ENCODE peak calls at places on chromosomes 11 and 22, in nine cellular contexts. One of them, this sample, is unnamed.

GRCh38 chr11:123351375-123351774 is 78.7 kb upstream of the GRAMD1B start:
- DNase-seq in Panc1: no peak
- DNase-seq in A549: no peak
- DNase-seq in K562: no peak
- DNase-seq in GM12878: no peak
- DNase-seq in SK-N-SH: peak; percentile 55
- DNase-seq in HCT116: no peak
- DNase-seq in GM23338: peak; percentile 55
- DNase-seq in HepG2: no peak
- DNase-seq in this sample: no peak

GRCh38 chr11:122207505-122207904 is 91.5 kb upstream of the BLID start:
- DNase-seq in Panc1: no peak
- DNase-seq in A549: no peak
- DNase-seq in K562: no peak
- DNase-seq in GM12878: no peak
- DNase-seq in SK-N-SH: no peak
- DNase-seq in HCT116: no peak
- DNase-seq in GM23338: no peak
- DNase-seq in HepG2: no peak
- DNase-seq in this sample: no peak

GRCh38 chr22:47304191-47304831 is 541.9 kb downstream of the TBC1D22A start:
- DNase-seq in Panc1: no peak
- DNase-seq in A549: no peak
- DNase-seq in K562: no peak
- DNase-seq in GM12878: no peak
- DNase-seq in SK-N-SH: peak; percentile 4
- DNase-seq in HCT116: no peak
- DNase-seq in GM23338: no peak
- DNase-seq in HepG2: no peak
- DNase-seq in this sample: no peak

GRCh38 chr11:12687216-12687623 is 13.0 kb downstream of the TEAD1 start:
- DNase-seq in Panc1: no peak
- DNase-seq in A549: no peak
- DNase-seq in K562: peak; percentile 65
- DNase-seq in GM12878: no peak
- DNase-seq in SK-N-SH: no peak
- DNase-seq in HCT116: no peak
- DNase-seq in GM23338: no peak
- DNase-seq in HepG2: no peak
- DNase-seq in this sample: no peak

GRCh38 chr11:123174196-123175183 is 20.6 kb downstream of the CLMP start:
- DNase-seq in Panc1: no peak
- DNase-seq in A549: no peak
- DNase-seq in K562: no peak
- DNase-seq in GM12878: no peak
- DNase-seq in SK-N-SH: no peak
- DNase-seq in HCT116: no peak
- DNase-seq in GM23338: peak; percentile 41
- DNase-seq in HepG2: no peak
- DNase-seq in this sample: peak; percentile 68

GRCh38 chr22:50276143-50276542 is 6.0 kb upstream of the MAPK11 start:
- DNase-seq in Panc1: no peak
- DNase-seq in A549: no peak
- DNase-seq in K562: peak; percentile 21
- DNase-seq in GM12878: peak; percentile 66
- DNase-seq in SK-N-SH: peak; percentile 79
- DNase-seq in HCT116: no peak
- DNase-seq in GM23338: peak; percentile 71
- DNase-seq in HepG2: peak; percentile 16
- DNase-seq in this sample: peak; percentile 85

GRCh38 chr22:50459016-50459415 is 15.8 kb downstream of the SBF1 start:
- DNase-seq in Panc1: no peak
- DNase-seq in A549: no peak
- DNase-seq in K562: no peak
- DNase-seq in GM12878: no peak
- DNase-seq in SK-N-SH: no peak
- DNase-seq in HCT116: no peak
- DNase-seq in GM23338: no peak
- DNase-seq in HepG2: no peak
- DNase-seq in this sample: no peak

GRCh38 chr11:11948242-11948947 is 60.0 kb downstream of the DKK3 start:
- DNase-seq in Panc1: no peak
- DNase-seq in A549: no peak
- DNase-seq in K562: no peak
- DNase-seq in GM12878: no peak
- DNase-seq in SK-N-SH: no peak
- DNase-seq in HCT116: no peak
- DNase-seq in GM23338: no peak
- DNase-seq in HepG2: peak; percentile 63
- DNase-seq in this sample: no peak

GRCh38 chr22:50696251-50696798 is 23.7 kb downstream of the SHANK3 start:
- DNase-seq in Panc1: no peak
- DNase-seq in A549: no peak
- DNase-seq in K562: no peak
- DNase-seq in GM12878: no peak
- DNase-seq in SK-N-SH: no peak
- DNase-seq in HCT116: no peak
- DNase-seq in GM23338: no peak
- DNase-seq in HepG2: no peak
- DNase-seq in this sample: no peak

GRCh38 chr22:32571764-32572163 is 97.2 kb downstream of the FBXO7 start:
- DNase-seq in Panc1: no peak
- DNase-seq in A549: no peak
- DNase-seq in K562: no peak
- DNase-seq in GM12878: no peak
- DNase-seq in SK-N-SH: no peak
- DNase-seq in HCT116: no peak
- DNase-seq in GM23338: no peak
- DNase-seq in HepG2: no peak
- DNase-seq in this sample: no peak

GRCh38 chr11:107182983-107183382 is 164.7 kb upstream of the GUCY1A2 start:
- DNase-seq in Panc1: no peak
- DNase-seq in A549: no peak
- DNase-seq in K562: no peak
- DNase-seq in GM12878: no peak
- DNase-seq in SK-N-SH: no peak
- DNase-seq in HCT116: no peak
- DNase-seq in GM23338: no peak
- DNase-seq in HepG2: no peak
- DNase-seq in this sample: no peak

GRCh38 chr11:12989428-12990242 is 19.5 kb upstream of the RASSF10 start:
- DNase-seq in Panc1: no peak
- DNase-seq in A549: no peak
- DNase-seq in K562: peak; percentile 76
- DNase-seq in GM12878: no peak
- DNase-seq in SK-N-SH: no peak
- DNase-seq in HCT116: no peak
- DNase-seq in GM23338: no peak
- DNase-seq in HepG2: no peak
- DNase-seq in this sample: no peak

GRCh38 chr11:85752890-85753581 is 57.9 kb downstream of the SYTL2 start:
- DNase-seq in Panc1: no peak
- DNase-seq in A549: no peak
- DNase-seq in K562: no peak
- DNase-seq in GM12878: no peak
- DNase-seq in SK-N-SH: no peak
- DNase-seq in HCT116: no peak
- DNase-seq in GM23338: no peak
- DNase-seq in HepG2: no peak
- DNase-seq in this sample: no peak

GRCh38 chr22:30868663-30869385 is 99.8 kb downstream of the MORC2 start:
- DNase-seq in Panc1: no peak
- DNase-seq in A549: no peak
- DNase-seq in K562: peak; percentile 19
- DNase-seq in GM12878: no peak
- DNase-seq in SK-N-SH: peak; percentile 30
- DNase-seq in HCT116: no peak
- DNase-seq in GM23338: no peak
- DNase-seq in HepG2: no peak
- DNase-seq in this sample: no peak

GRCh38 chr11:59158206-59159068 is 13.5 kb upstream of the DTX4 start:
- DNase-seq in Panc1: no peak
- DNase-seq in A549: peak; percentile 72
- DNase-seq in K562: peak; percentile 63
- DNase-seq in GM12878: no peak
- DNase-seq in SK-N-SH: peak; percentile 66
- DNase-seq in HCT116: peak; percentile 47
- DNase-seq in GM23338: peak; percentile 87
- DNase-seq in HepG2: peak; percentile 56
- DNase-seq in this sample: no peak

GRCh38 chr11:2534131-2534956 is 89.5 kb downstream of the KCNQ1 start:
- DNase-seq in Panc1: no peak
- DNase-seq in A549: no peak
- DNase-seq in K562: no peak
- DNase-seq in GM12878: no peak
- DNase-seq in SK-N-SH: no peak
- DNase-seq in HCT116: peak; percentile 53
- DNase-seq in GM23338: peak; percentile 47
- DNase-seq in HepG2: no peak
- DNase-seq in this sample: peak; percentile 70

GRCh38 chr11:61041755-61042518 is 60.4 kb upstream of the CD5 start:
- DNase-seq in Panc1: no peak
- DNase-seq in A549: no peak
- DNase-seq in K562: no peak
- DNase-seq in GM12878: no peak
- DNase-seq in SK-N-SH: no peak
- DNase-seq in HCT116: no peak
- DNase-seq in GM23338: peak; percentile 66
- DNase-seq in HepG2: no peak
- DNase-seq in this sample: no peak

GRCh38 chr22:21631025-21631424 is 1.2 kb upstream of the YDJC start:
- DNase-seq in Panc1: no peak
- DNase-seq in A549: no peak
- DNase-seq in K562: no peak
- DNase-seq in GM12878: no peak
- DNase-seq in SK-N-SH: no peak
- DNase-seq in HCT116: no peak
- DNase-seq in GM23338: no peak
- DNase-seq in HepG2: no peak
- DNase-seq in this sample: no peak
- TF ChIP-seq REST in Panc1: no peak
- TF ChIP-seq REST in A549: no peak
- TF ChIP-seq REST in K562: no peak
- TF ChIP-seq REST in GM12878: no peak
- TF ChIP-seq REST in SK-N-SH: no peak
- TF ChIP-seq REST in HCT116: no peak
- TF ChIP-seq REST in GM23338: no peak
- TF ChIP-seq REST in HepG2: no peak
- TF ChIP-seq REST in this sample: no peak

DNA sequence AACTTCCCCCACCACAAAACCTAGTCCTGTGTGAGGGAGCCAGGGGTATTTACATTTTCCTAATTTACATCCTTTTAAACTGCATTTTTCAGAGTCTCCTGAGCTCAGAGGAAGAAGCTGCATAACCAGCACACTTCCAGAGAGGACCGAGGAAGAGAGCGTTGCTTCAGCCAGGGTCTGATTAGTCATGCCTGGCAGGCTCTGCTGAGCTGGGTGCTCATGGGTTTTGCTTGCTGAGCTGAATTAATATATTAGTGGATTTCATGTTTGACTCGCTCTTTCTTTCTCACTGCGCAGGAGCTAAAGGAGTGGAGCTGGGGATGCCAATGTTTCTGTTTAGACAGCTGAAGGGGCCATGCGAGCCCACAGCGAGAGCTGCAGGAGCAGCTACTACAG is 539.3 kb upstream of the B3GAT1 start:
- DNase-seq in Panc1: no peak
- DNase-seq in A549: no peak
- DNase-seq in K562: no peak
- DNase-seq in GM12878: no peak
- DNase-seq in SK-N-SH: no peak
- DNase-seq in HCT116: no peak
- DNase-seq in GM23338: no peak
- DNase-seq in HepG2: no peak
- DNase-seq in this sample: no peak
- H3K27ac ChIP-seq in Panc1: peak overlapping the region; percentile 84
- H3K27ac ChIP-seq in A549: no peak overlapping the region
- H3K27ac ChIP-seq in K562: no peak overlapping the region
- H3K27ac ChIP-seq in GM12878: no peak overlapping the region
- H3K27ac ChIP-seq in SK-N-SH: peak overlapping the region; percentile 87
- H3K27ac ChIP-seq in HCT116: no peak overlapping the region
- H3K27ac ChIP-seq in GM23338: no peak overlapping the region
- H3K27ac ChIP-seq in HepG2: no peak overlapping the region
- H3K27ac ChIP-seq in this sample: no peak overlapping the region

DNA sequence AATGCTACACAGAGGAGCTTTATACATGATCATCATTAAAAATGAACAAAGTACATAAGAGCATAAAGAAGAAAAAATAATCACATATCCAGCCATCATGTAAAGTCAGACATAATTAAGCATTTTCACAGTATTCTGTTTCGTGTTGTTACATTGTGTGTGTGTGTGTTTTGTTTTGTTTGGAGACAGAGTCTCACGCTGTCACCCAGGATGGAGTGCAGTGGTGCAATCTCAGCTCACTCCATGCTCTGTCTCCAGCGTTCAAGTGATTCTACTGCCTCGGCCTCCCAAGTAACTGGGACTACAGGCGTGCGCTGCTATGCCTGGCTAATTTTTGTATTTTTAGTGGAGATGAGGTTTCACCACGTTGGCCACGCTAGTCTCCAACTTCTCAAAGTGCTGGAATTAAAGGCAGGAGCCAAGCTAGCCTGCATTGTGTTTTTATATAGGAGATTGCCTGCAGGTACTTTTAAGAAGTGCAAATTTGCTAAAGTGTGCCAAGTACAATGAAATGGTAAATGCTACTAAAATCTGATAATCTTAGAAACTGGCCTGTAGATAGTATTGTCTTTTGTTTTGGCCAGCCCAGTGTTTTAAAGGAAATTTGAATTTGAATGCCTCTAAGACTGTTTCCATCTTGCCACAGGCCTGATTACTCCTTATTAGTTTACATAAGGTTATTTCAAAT is 7.8 kb downstream of the CTSC start:
- DNase-seq in Panc1: no peak
- DNase-seq in A549: no peak
- DNase-seq in K562: no peak
- DNase-seq in GM12878: no peak
- DNase-seq in SK-N-SH: no peak
- DNase-seq in HCT116: no peak
- DNase-seq in GM23338: no peak
- DNase-seq in HepG2: no peak
- DNase-seq in this sample: no peak
- TF ChIP-seq REST in Panc1: no peak
- TF ChIP-seq REST in A549: no peak
- TF ChIP-seq REST in K562: no peak
- TF ChIP-seq REST in GM12878: no peak
- TF ChIP-seq REST in SK-N-SH: no peak
- TF ChIP-seq REST in HCT116: no peak
- TF ChIP-seq REST in GM23338: no peak
- TF ChIP-seq REST in HepG2: no peak
- TF ChIP-seq REST in this sample: no peak

DNA sequence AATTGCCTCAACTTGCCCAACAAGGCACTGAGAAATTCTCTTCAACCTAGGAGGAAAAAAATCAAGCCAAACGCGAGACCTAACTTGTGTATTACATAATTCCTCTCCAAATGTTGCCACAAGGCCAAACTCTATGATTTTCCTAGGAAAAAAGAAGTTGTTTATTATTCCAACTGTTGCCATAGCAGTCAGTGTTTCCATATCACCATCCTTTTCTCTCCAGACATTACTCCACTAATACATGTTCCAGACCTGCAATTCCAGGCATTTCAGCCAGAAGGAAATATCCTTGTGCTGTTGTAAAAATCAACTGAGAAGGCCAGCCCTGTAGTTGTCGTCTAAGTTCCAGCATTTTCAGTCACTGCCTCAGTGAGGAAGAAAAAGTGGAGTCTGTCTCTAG is 33.1 kb upstream of the PAMR1 start:
- DNase-seq in Panc1: no peak
- DNase-seq in A549: no peak
- DNase-seq in K562: no peak
- DNase-seq in GM12878: no peak
- DNase-seq in SK-N-SH: no peak
- DNase-seq in HCT116: no peak
- DNase-seq in GM23338: no peak
- DNase-seq in HepG2: no peak
- DNase-seq in this sample: no peak
- H3K27ac ChIP-seq in Panc1: no peak overlapping the region
- H3K27ac ChIP-seq in A549: no peak overlapping the region
- H3K27ac ChIP-seq in K562: no peak overlapping the region
- H3K27ac ChIP-seq in GM12878: no peak overlapping the region
- H3K27ac ChIP-seq in SK-N-SH: no peak overlapping the region
- H3K27ac ChIP-seq in HCT116: no peak overlapping the region
- H3K27ac ChIP-seq in GM23338: no peak overlapping the region
- H3K27ac ChIP-seq in HepG2: no peak overlapping the region
- H3K27ac ChIP-seq in this sample: no peak overlapping the region

This sample was measured in HL-60.